ENCODE peak calls at places on chromosomes 5 and 9, in five cellular contexts. D, F, Y, K and U are unnamed samples.

GRCh38 chr5:113172231-113172826 is 195.7 kb downstream of the DCP2 start:
- DNase-seq in D (no peak), F (no peak), Y (no peak), K (no peak), U (no peak)

GRCh38 chr5:153490124-153491085 is at the start of gene GRIA1:
- DNase-seq in D (no peak), F (no peak), Y (no peak), K (no peak), U (no peak)

GRCh38 chr5:82467006-82467561 is 188.9 kb upstream of the RPS23 start:
- DNase-seq in D (no peak), F (no peak), Y (no peak), K (no peak), U (no peak)

GRCh38 chr5:83608122-83608521 is 112.5 kb downstream of the HAPLN1 start:
- DNase-seq in D (peak), F (peak), Y (peak), K (no peak), U (no peak)

GRCh38 chr9:7266911-7267555 is 509.3 kb downstream of the KDM4C start:
- DNase-seq in D (no peak), F (no peak), Y (no peak), K (peak), U (no peak)

GRCh38 chr5:131228646-131229045 is 35.2 kb upstream of the CDC42SE2 start:
- DNase-seq in D (no peak), F (no peak), Y (no peak), K (no peak), U (no peak)

GRCh38 chr9:82252116-82252515 is 263.5 kb downstream of the SPATA31D1 start:
- DNase-seq in D (no peak), F (no peak), Y (no peak), K (no peak), U (no peak)

GRCh38 chr5:128436825-128437224 is 101.2 kb downstream of the FBN2 start:
- DNase-seq in D (peak), F (no peak), Y (no peak), K (no peak), U (no peak)

GRCh38 chr9:137460363-137461315 is 1.5 kb upstream of the NSMF start:
- DNase-seq in D (no peak), F (no peak), Y (no peak), K (no peak), U (peak)

GRCh38 chr9:4298255-4299005 is 1.4 kb downstream of the GLIS3 start:
- DNase-seq in D (peak), F (peak), Y (peak), K (peak), U (peak)

GRCh38 chr9:98450486-98450885 is 195.0 kb upstream of the TBC1D2 start:
- DNase-seq in D (no peak), F (no peak), Y (no peak), K (no peak), U (no peak)

GRCh38 chr9:126694206-126695081 is 80.7 kb downstream of the LMX1B start:
- DNase-seq in D (no peak), F (no peak), Y (no peak), K (no peak), U (peak)

GRCh38 chr9:94097788-94098413 is 13.6 kb downstream of the PTPDC1 start:
- DNase-seq in D (peak), F (no peak), Y (no peak), K (no peak), U (no peak)

GRCh38 chr5:175254155-175254554 is 189.8 kb downstream of the DRD1 start:
- DNase-seq in D (no peak), F (no peak), Y (no peak), K (peak), U (no peak)

GRCh38 chr5:93092349-93093105 is 488.5 kb downstream of the NR2F1-AS1 start:
- DNase-seq in D (peak), F (no peak), Y (no peak), K (no peak), U (no peak)

GRCh38 chr9:101028346-101029299 is at the start of gene PLPPR1:
- DNase-seq in D (peak), F (no peak), Y (no peak), K (peak), U (no peak)

GRCh38 chr5:150297236-150297890 is 5.3 kb downstream of the ARSI start:
- DNase-seq in D (no peak), F (no peak), Y (no peak), K (no peak), U (no peak)

GRCh38 chr9:134475051-134475790 is 149.0 kb downstream of the RXRA start:
- DNase-seq in D (peak), F (no peak), Y (peak), K (peak), U (no peak)

GRCh38 chr5:25554077-25554476 is 909.3 kb upstream of the CDH10 start:
- DNase-seq in D (no peak), F (no peak), Y (no peak), K (no peak), U (no peak)

GRCh38 chr9:129712595-129713524 is 40.0 kb downstream of the PTGES start:
- DNase-seq in D (no peak), F (no peak), Y (no peak), K (no peak), U (no peak)

GRCh38 chr5:142869883-142870282 is 99.7 kb downstream of the ARHGAP26 start:
- DNase-seq in D (no peak), F (no peak), Y (no peak), K (peak), U (no peak)

GRCh38 chr9:124030969-124031451 is 19.4 kb downstream of the LHX2 start:
- DNase-seq in D (no peak), F (no peak), Y (no peak), K (no peak), U (no peak)

GRCh38 chr9:21070171-21070571 is 7.6 kb downstream of the IFNB1 start:
- DNase-seq in D (peak), F (peak), Y (no peak), K (peak), U (no peak)

GRCh38 chr9:136754059-136754572 is 3.9 kb downstream of the LCN8 start:
- DNase-seq in D (no peak), F (no peak), Y (no peak), K (no peak), U (no peak)

GRCh38 chr5:32136342-32136741 is 37.8 kb downstream of the GOLPH3 start:
- DNase-seq in D (no peak), F (no peak), Y (no peak), K (no peak), U (no peak)

GRCh38 chr9:98860871-98861293 is 53.4 kb downstream of the GALNT12 start:
- DNase-seq in D (peak), F (peak), Y (no peak), K (no peak), U (no peak)

GRCh38 chr5:174910245-174910737 is 185.9 kb downstream of the MSX2 start:
- DNase-seq in D (peak), F (peak), Y (peak), K (peak), U (peak)

GRCh38 chr5:91151947-91152346 is 231.2 kb downstream of the ARRDC3 start:
- DNase-seq in D (peak), F (no peak), Y (no peak), K (peak), U (no peak)

GRCh38 chr9:106860731-106861584 is 2.0 kb upstream of the ZNF462 start:
- DNase-seq in D (peak), F (no peak), Y (no peak), K (peak), U (no peak)

GRCh38 chr9:130144703-130145102 is 27.5 kb upstream of the NCS1 start:
- DNase-seq in D (no peak), F (no peak), Y (no peak), K (no peak), U (no peak)

GRCh38 chr5:31181376-31181987 is 12.0 kb upstream of the CDH6 start:
- DNase-seq in D (no peak), F (no peak), Y (no peak), K (no peak), U (no peak)

GRCh38 chr5:67495072-67495471 is 298.5 kb upstream of the CD180 start:
- DNase-seq in D (no peak), F (no peak), Y (no peak), K (no peak), U (no peak)

GRCh38 chr9:120619751-120620655 is 40.0 kb upstream of the CDK5RAP2 start:
- DNase-seq in D (peak), F (peak), Y (peak), K (peak), U (no peak)

GRCh38 chr5:163444526-163444925 is 7.1 kb downstream of the CCNG1 start:
- DNase-seq in D (no peak), F (no peak), Y (no peak), K (no peak), U (no peak)

GRCh38 chr5:79567926-79568549 is 44.2 kb upstream of the TENT2 start:
- DNase-seq in D (no peak), F (no peak), Y (no peak), K (no peak), U (no peak)

GRCh38 chr5:124828731-124829130 is 82.3 kb upstream of the ZNF608 start:
- DNase-seq in D (no peak), F (no peak), Y (no peak), K (no peak), U (no peak)

GRCh38 chr9:23587433-23587832 is 238.6 kb downstream of the ELAVL2 start:
- DNase-seq in D (no peak), F (no peak), Y (no peak), K (peak), U (no peak)

GRCh38 chr9:120845255-120845654 is 2.5 kb upstream of the PSMD5 start:
- DNase-seq in D (no peak), F (no peak), Y (no peak), K (no peak), U (no peak)

DNA sequence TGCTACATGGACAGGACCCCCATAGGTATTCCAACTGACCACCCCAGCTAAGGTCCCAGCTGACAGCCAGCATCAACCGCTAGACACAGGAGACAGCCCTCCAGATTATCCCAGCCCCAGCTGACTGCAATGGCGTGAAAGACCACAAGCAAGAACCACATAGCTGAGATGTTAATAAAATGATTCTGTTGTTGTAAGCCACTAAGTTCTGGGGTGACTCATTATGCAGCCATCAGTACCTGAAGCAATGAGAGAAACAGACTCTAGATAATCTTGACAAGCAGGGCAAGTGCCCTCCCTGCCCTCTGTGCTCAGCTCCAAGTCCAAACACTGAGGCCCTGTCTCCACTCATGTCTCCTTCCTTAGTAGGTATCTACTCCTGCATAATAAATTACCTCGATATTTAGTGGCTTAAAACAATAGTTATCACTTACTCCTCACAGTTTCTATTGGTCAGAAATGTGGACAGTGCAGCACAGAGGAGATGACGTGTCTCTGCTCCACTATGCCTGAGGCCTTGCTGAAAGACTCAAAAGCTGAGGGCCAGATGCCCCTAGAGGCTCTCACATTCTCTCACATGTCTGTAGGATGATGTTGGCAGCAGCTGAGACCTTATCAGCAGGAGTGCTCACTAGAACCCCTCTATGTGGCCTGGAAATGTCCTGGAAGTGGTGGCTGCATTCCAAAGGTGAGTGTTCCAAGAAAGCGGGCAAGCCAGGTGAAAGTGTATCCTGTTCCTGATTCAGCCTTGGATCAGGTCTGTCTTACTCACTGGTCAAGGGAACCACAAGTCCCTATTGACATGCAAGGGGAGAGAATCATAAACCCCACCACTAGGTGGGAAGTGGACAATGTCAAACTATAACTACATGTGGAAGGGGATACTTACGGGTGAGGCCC is 2.5 kb downstream of the MGAT1 start:
- DNase-seq in D (peak), F (no peak), Y (no peak), K (no peak), U (no peak)
- TF ChIP-seq CTCF in D (no peak), F (no peak), Y (no peak), K (no peak), U (peak)

GRCh38 chr9:76893395-76893932 is 12.4 kb downstream of the PRUNE2 start:
- DNase-seq in D (no peak), F (no peak), Y (no peak), K (no peak), U (no peak)
- TF ChIP-seq CTCF in D (no peak), F (no peak), Y (no peak), K (no peak), U (no peak)

GRCh38 chr9:36911037-36911436 is 123.0 kb downstream of the PAX5 start:
- DNase-seq in D (no peak), F (no peak), Y (no peak), K (no peak), U (no peak)
- TF ChIP-seq CTCF in D (no peak), F (no peak), Y (no peak), K (no peak), U (no peak)

GRCh38 chr5:73446631-73447233 is 1.8 kb downstream of the FOXD1 start:
- DNase-seq in D (peak), F (no peak), Y (no peak), K (no peak), U (no peak)

GRCh38 chr5:73447234-73448071 is 1.1 kb downstream of the FOXD1 start:
- DNase-seq in D (peak), F (peak), Y (peak), K (no peak), U (peak)

GRCh38 chr5:73448072-73448432 is 525 bp downstream of the FOXD1 start:
- DNase-seq in D (peak), F (no peak), Y (no peak), K (no peak), U (no peak)

GRCh38 chr5:73450041-73450598 is 1.5 kb upstream of the FOXD1 start:
- DNase-seq in D (no peak), F (no peak), Y (no peak), K (no peak), U (no peak)

DNA sequence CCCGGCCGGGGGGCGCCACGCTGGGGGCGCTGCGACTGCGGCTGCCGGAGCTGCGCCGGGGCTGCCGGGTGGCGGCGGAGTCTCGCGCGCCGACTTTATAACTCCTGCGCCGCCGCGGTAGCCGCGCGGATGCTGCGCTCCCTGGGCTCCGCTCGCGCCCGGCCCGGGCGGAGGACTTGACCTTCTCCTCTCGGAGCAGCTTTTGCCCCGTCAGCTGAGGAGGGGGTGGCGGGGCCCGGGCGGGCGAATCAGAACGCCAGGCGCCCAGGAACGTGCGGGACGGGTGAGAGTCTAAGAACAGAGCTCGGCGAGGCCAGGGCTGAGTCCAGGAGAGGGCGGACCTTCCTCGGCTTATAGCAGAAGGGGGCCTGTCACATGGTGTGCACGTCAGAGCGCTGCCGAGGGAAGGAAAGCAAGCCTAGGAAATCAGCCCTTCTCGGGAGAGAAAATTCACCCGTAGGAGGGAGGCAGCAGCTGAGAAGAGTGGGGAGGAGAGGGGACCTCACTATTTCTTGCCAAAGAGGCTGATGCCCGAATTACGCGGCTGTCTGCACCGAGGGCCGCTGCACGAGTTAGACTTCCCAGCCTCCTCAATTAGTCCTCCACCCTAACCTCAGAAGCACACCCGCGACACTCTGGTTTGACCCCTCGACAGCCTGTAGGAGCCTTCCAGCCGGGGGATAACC is at the start of gene FOXD1:
- DNase-seq in D (peak), F (peak), Y (peak), K (peak), U (peak)
- TF ChIP-seq CTCF in D (no peak), F (no peak), Y (no peak), K (no peak), U (no peak)

GRCh38 chr9:36315283-36315682 is 57.0 kb upstream of the GNE start:
- DNase-seq in D (no peak), F (no peak), Y (no peak), K (no peak), U (no peak)
- TF ChIP-seq CTCF in D (no peak), F (no peak), Y (no peak), K (no peak), U (no peak)